ENCODE peak calls at places on chromosomes 1 and 21, in ten cellular contexts. W is AG09309, A is mucosa of descending colon, M is cardiac fibroblast, K is endothelial cell, U is fibroblast of lung, Q is RWPE1, C is GM13977, L is GM10248, I is neural crest cell. Z is an unnamed sample.

GRCh38 chr1:167515893-167516321 is 2.4 kb downstream of the CD247 start:
- DNase-seq in K (no peak), M (no peak), L (no peak), A (no peak), I (no peak), Q (no peak), U (no peak), C (no peak), W (no peak), Z (no peak)

GRCh38 chr1:93666613-93667384 is 14.8 kb downstream of the BCAR3 start:
- DNase-seq in A (no peak), K (no peak), M (no peak), U (peak; percentile 73), Q (peak; percentile 20), W (no peak), C (no peak), I (no peak), L (no peak), Z (no peak)

GRCh38 chr1:221753828-221754188 is 11.9 kb upstream of the DUSP10 start:
- DNase-seq in L (no peak), A (no peak), W (no peak), Q (no peak), C (no peak), K (no peak), U (no peak), M (no peak), I (no peak), Z (no peak)

GRCh38 chr21:39863111-39863510 is 4.1 kb upstream of the PCP4 start:
- DNase-seq in K (no peak), M (no peak), C (no peak), L (no peak), U (peak; percentile 56), Q (no peak), A (peak; percentile 38), W (no peak), I (no peak), Z (no peak)

GRCh38 chr1:22471078-22471477 is 19.4 kb downstream of the ZBTB40 start:
- DNase-seq in U (peak; percentile 73), I (no peak), L (no peak), W (peak; percentile 51), Q (no peak), K (no peak), A (peak; percentile 23), M (peak; percentile 11), C (no peak), Z (no peak)

GRCh38 chr1:157162345-157162744 is 24.1 kb upstream of the ETV3 start:
- DNase-seq in A (no peak), C (no peak), U (no peak), L (no peak), Q (no peak), K (no peak), I (no peak), W (no peak), M (no peak), Z (no peak)

GRCh38 chr1:93344484-93344883 is 1.2 kb upstream of the DR1 start:
- DNase-seq in U (no peak), M (no peak), Q (no peak), I (no peak), A (no peak), K (no peak), W (no peak), C (no peak), L (no peak), Z (no peak)

GRCh38 chr1:66540434-66541032 is 6.6 kb downstream of the SGIP1 start:
- DNase-seq in A (no peak), Q (no peak), U (peak; percentile 83), M (peak; percentile 71), W (no peak), I (no peak), L (no peak), C (no peak), K (no peak), Z (no peak)

GRCh38 chr1:42822833-42823392 is 5.7 kb upstream of the SVBP start:
- DNase-seq in Q (no peak), A (no peak), W (peak; percentile 89), U (peak; percentile 40), I (no peak), L (no peak), M (peak; percentile 43), K (no peak), C (no peak), Z (no peak)

GRCh38 chr21:41045534-41046268 is 122.3 kb upstream of the BACE2 start:
- DNase-seq in I (peak; percentile 37), M (no peak), L (no peak), K (peak; percentile 45), U (no peak), W (no peak), Q (no peak), A (peak; percentile 14), C (no peak), Z (no peak)

GRCh38 chr21:25929859-25930520 is 195.2 kb downstream of the GABPA start:
- DNase-seq in I (no peak), A (no peak), U (peak; percentile 80), M (peak; percentile 74), K (no peak), C (no peak), W (no peak), L (no peak), Q (peak; percentile 56), Z (no peak)
- TF ChIP-seq CTCF in I (no peak), A (no peak), U (no peak), M (peak; percentile 12), K (no peak), C (no peak), W (no peak), L (no peak), Q (peak; percentile 10), Z (no peak)

GRCh38 chr1:12339410-12339809 is 109.6 kb downstream of the VPS13D start:
- DNase-seq in Q (no peak), U (no peak), A (no peak), W (no peak), C (no peak), L (no peak), K (no peak), M (no peak), I (no peak), Z (no peak)
- TF ChIP-seq CTCF in Q (no peak), U (peak; percentile 28), A (no peak), W (peak; percentile 26), C (no peak), L (no peak), K (no peak), M (peak; percentile 20), I (peak; percentile 31), Z (no peak)

GRCh38 chr1:2132222-2133038 is 62.1 kb downstream of the FAAP20 start:
- DNase-seq in K (peak; percentile 46), M (peak; percentile 86), A (no peak), W (no peak), I (peak; percentile 42), L (no peak), C (no peak), Q (peak; percentile 68), U (peak; percentile 75), Z (no peak)

GRCh38 chr1:2133039-2133878 is 61.3 kb downstream of the FAAP20 start:
- DNase-seq in L (peak; percentile 95), K (peak; percentile 98), W (peak; percentile 91), I (peak; percentile 97), M (peak; percentile 99), Q (peak; percentile 95), A (peak; percentile 98), C (peak; percentile 96), U (peak; percentile 93), Z (peak; percentile 99)

GRCh38 chr1:2129256-2129943 is 65.2 kb downstream of the FAAP20 start:
- DNase-seq in L (no peak), C (no peak), W (no peak), A (no peak), K (no peak), I (no peak), Q (no peak), U (no peak), M (no peak), Z (no peak)

GRCh38 chr1:2130156-2130555 is 64.4 kb downstream of the FAAP20 start:
- DNase-seq in L (no peak), I (no peak), W (no peak), C (no peak), Q (no peak), K (no peak), M (no peak), A (no peak), U (no peak), Z (no peak)

DNA sequence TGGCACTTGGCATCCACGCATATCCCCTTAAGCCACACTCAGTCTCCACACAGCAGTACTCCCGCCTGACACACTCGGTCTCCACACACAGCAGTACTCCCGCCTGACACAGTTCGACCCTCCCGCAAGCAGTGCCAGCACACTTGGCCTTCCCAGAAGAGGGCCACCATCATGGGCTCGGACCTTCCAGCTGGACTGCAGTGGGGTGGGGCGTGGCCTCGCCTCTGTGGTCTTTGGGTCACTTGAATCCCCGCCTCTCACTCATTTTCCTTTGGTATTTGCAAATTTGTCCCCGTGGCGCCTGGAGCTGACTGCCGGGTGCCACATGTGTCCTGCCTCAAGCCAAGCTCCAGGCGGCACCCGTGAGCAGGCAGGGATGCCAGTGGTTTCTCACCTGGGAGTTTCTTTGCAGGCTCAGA is 63.7 kb downstream of the FAAP20 start:
- DNase-seq in L (no peak), K (no peak), A (no peak), U (no peak), M (no peak), I (no peak), W (no peak), C (no peak), Q (no peak), Z (no peak)
- TF ChIP-seq CTCF in L (no peak), K (no peak), A (no peak), U (no peak), M (no peak), I (no peak), W (no peak), C (no peak), Q (no peak), Z (no peak)

DNA sequence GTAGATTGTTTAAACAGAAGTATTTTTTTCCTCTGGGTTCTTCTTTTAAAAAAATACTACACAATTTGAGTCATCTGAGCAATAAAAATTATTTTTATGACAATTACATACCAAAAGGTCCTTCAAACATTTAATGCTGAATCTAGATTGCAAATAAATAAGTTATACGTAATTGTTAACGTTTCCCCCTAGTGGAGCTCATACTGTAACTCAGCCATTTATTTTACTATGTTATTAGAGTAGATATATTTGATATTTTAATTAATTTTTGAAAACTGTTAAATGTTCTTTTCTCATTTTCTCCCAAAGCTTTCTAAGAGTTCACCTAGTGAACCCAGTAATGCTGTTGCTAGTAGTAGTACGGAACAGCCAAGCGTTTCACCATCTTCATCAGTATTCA is 33.5 kb downstream of the ZMYM1 start:
- DNase-seq in W (no peak), L (no peak), U (peak; percentile 2), A (no peak), I (no peak), Q (no peak), C (no peak), M (peak; percentile 21), K (no peak), Z (no peak)
- TF ChIP-seq CTCF in W (no peak), L (no peak), U (no peak), A (no peak), I (peak; percentile 50), Q (no peak), C (no peak), M (peak; percentile 16), K (peak; percentile 30), Z (no peak)